ENCODE peak calls at places on chromosomes 2 and 18, in five cellular contexts. J is esophagus muscularis mucosa, R is heart left ventricle, A is fibroblast of lung, P is left ventricle myocardium inferior. E is an unnamed sample. For H3K4me1, the result is how much of the 10 kb centered on the place peaks cover.

GRCh38 chr2:31886700-31887099 is 124.1 kb downstream of the MEMO1 start:
- DNase-seq in P (no peak), J (no peak), A (no peak), R (no peak), E (no peak)

GRCh38 chr2:95303191-95303914 is 6.2 kb downstream of the KCNIP3 start:
- DNase-seq in P (no peak), J (no peak), R (no peak), A (no peak), E (no peak)

GRCh38 chr18:79343567-79344207 is 52.0 kb upstream of the NFATC1 start:
- DNase-seq in R (no peak), J (no peak), P (no peak), A (no peak), E (no peak)

GRCh38 chr2:43081131-43081745 is 145.2 kb downstream of the ZFP36L2 start:
- DNase-seq in J (no peak), R (no peak), A (no peak), P (no peak), E (no peak)

GRCh38 chr2:2826209-2826551 is 495.1 kb upstream of the MYT1L start:
- DNase-seq in R (no peak), A (no peak), P (no peak), J (no peak), E (no peak)

GRCh38 chr18:12234451-12235190 is 19.5 kb upstream of the CIDEA start:
- DNase-seq in J (peak), R (no peak), P (no peak), A (no peak), E (no peak)

GRCh38 chr2:3705808-3706207 is 2.4 kb downstream of the DCDC2C start:
- DNase-seq in R (no peak), J (no peak), P (no peak), A (no peak), E (no peak)

GRCh38 chr2:149466635-149467034 is 120.9 kb downstream of the MMADHC start:
- DNase-seq in J (no peak), P (no peak), A (no peak), R (no peak), E (no peak)

DNA sequence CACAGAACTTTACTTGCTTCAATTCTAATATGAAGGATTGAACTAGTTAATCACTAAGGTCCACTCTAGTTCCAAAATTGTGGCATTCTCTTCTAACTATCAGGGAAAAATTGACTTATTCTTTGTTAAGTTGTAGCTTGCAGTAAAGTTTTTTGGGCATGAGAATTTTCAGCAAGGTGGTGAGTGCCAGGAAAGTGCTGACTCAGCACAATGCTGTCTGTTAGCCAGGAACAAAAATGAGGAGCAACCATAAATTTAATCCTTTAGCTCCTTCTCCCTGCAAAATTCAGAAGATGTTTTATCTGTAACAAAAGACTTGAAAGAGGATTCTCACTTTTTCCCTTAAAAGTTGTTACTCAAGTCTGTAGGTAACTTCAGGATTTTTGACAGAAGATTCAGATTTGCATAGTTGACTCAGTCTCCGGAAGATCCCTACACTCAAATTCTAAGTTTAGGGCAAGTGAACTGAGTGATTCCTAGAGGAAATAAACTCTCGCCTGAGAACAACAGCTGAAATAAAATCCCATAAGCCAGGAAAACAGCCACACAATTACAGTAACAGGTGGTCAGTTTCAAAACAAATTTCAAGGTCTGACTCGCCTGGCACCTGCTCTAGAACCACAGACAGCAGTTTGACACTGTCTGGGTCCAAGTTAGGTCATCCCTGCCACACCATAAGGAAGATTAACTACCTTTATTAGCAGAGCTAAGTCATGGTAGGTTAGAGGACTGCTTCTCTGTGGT is 20.2 kb upstream of the DARS1 start:
- DNase-seq in J (no peak), A (no peak), R (no peak), P (no peak), E (no peak)
- H3K27ac ChIP-seq in J (no peak), A (no peak), R (no peak), P (no peak), E (no peak)

GRCh38 chr2:36741188-36741587 is 44.7 kb downstream of the VIT start:
- DNase-seq in R (no peak), J (no peak), A (no peak), P (no peak), E (peak)
- TF ChIP-seq CTCF in R (no peak), J (no peak), A (no peak), P (no peak), E (no peak)

GRCh38 chr2:207161724-207162123 is 4.0 kb downstream of the KLF7 start:
- DNase-seq in A (peak), R (no peak), P (no peak), J (no peak), E (no peak)
- H3K4me1 ChIP-seq in A (under half), R (half or more), P (half or more), J (half or more), E (under half)

GRCh38 chr2:37459095-37459981 is 114.9 kb downstream of the QPCT start:
- DNase-seq in J (no peak), R (no peak), A (peak), P (no peak), E (no peak)

GRCh38 chr2:37464064-37464463 is 119.6 kb downstream of the QPCT start:
- DNase-seq in A (no peak), R (no peak), J (no peak), P (no peak), E (no peak)

GRCh38 chr2:37458133-37458532 is 113.7 kb downstream of the QPCT start:
- DNase-seq in J (no peak), P (no peak), R (no peak), A (no peak), E (no peak)

GRCh38 chr2:37457401-37457901 is 113.0 kb downstream of the QPCT start:
- DNase-seq in P (no peak), R (no peak), J (no peak), A (peak), E (no peak)

DNA sequence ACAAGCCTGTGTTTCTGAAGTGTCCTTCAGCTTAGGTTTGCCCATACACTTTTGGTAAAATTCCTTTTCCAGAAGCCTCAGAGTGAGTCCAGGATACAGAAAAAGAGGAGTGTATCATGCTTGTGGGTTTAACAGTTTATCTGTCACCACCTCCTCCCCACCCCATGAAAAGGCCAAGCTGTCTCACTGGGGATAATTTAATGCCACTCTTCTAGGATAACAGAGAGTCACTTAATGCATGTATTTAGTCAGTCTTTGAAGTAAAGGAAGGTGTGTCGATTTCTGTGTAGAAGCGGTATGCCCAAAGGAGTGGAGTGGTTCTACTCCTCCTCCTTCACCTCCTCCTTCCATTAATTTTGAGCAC is 116.4 kb downstream of the QPCT start:
- DNase-seq in R (no peak), P (no peak), A (no peak), J (no peak), E (no peak)
- H3K27ac ChIP-seq in R (peak), P (no peak), A (peak), J (peak), E (no peak)

GRCh38 chr2:215870986-215871385 is 142.4 kb downstream of the MREG start:
- DNase-seq in P (no peak), A (no peak), J (no peak), R (no peak), E (no peak)
- TF ChIP-seq CTCF in P (peak), A (peak), J (no peak), R (no peak), E (peak)

DNA sequence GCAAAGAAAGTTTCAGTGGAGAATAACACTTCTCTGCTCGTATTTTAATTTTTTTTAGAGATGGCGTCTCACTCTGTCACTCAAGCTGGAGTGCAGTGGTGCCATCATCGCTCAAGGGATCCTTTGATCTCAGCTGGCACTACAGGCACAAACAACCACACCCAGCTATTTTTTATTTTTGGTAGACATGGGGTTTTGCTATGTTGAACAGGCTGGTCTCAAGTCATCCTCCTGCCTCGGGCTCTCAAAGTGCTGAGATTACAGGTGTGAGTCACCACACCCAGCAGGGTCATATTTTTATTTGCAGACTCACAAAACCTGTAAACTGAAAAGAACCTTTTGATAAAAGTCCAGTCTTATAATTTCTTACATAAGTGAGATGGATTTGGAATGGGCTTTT is 2.6 kb downstream of the TRAK2 start:
- DNase-seq in A (no peak), J (no peak), P (no peak), R (no peak), E (no peak)
- H3K4me1 ChIP-seq in A (under half), J (half or more), P (half or more), R (half or more), E (under half)

GRCh38 chr2:216661639-216662375 is 28.6 kb downstream of the IGFBP2 start:
- DNase-seq in R (no peak), J (no peak), A (no peak), P (no peak), E (peak)
- H3K27ac ChIP-seq in R (no peak), J (peak), A (no peak), P (no peak), E (no peak)

DNA sequence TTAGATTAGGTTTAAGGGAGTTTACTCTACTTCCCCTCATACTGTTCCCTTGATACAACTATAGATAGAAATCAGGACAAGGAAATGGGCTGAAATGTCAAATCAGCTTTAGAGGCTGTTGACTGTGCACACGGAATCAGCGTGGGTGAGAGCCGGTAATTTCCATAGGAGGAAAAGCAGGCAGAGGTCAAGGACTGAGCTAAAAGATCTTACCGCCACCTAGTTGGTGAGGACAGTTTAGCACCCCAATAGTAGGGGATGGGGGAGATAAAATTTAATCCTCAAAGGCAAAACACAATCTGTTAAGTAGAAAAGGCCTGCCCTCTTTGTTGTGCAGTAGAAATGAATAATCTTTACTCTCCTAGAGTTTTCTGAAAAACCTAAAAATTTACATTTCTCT is 1154.5 kb upstream of the CHAC2 start:
- DNase-seq in R (no peak), J (no peak), A (peak), P (no peak), E (no peak)
- TF ChIP-seq CTCF in R (no peak), J (no peak), A (peak), P (no peak), E (no peak)

DNA sequence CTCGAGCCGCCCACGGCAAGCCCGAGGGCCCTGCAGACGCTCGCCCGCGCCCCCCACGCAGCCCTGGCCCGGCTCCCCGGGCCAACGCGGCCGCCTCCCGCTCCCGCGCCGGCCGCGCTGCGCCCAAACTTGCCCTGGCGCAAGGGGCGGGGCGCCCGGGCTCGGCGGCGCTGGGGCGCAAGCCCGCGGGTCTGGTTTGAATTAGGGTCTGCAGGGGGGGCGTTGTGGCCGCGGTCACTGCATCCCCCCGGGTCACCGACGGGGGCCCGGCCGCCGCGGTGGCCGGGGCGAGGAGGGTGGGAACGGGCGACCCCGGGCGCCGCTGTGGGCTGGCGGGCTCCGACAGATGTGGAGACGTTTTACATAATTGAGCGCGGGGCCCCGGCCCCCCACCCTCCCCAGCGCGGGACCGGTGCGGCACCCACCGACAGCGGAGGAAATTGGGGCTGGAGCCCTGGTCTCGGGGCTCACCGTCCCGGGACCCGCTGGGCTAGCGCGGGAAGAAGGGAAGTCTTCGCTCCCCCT is 677 bp downstream of the SDC1 start:
- DNase-seq in J (no peak), P (no peak), A (no peak), R (no peak), E (no peak)
- H3K4me1 ChIP-seq in J (under half), P (under half), A (under half), R (under half), E (under half)